ENCODE peak calls at places on chromosomes 3 and 15, in eight cellular contexts. U is mammary epithelial cell; V is CD4-positive, alpha-beta memory T cell; Y is breast epithelium; W is heart right ventricle; Z is spleen; K is DND-41; M is transverse colon. A is an unnamed sample.

GRCh38 chr3:177135841-177136492 is 61.3 kb downstream of the TBL1XR1 start:
- DNase-seq in U (no peak), V (no peak), W (no peak), M (peak; percentile 40), Z (no peak), Y (no peak), K (no peak), A (no peak)

GRCh38 chr3:58575986-58576652 is 1.1 kb downstream of the FAM107A start:
- DNase-seq in Y (no peak), U (no peak), K (no peak), M (no peak), V (no peak), Z (peak; percentile 47), W (peak; percentile 53), A (no peak)

GRCh38 chr3:42214064-42214463 is 51.9 kb downstream of the CCK start:
- DNase-seq in W (no peak), U (no peak), Y (no peak), M (no peak), K (no peak), V (no peak), Z (no peak), A (no peak)

GRCh38 chr3:159766563-159767185 is 222.0 kb upstream of the IL12A start:
- DNase-seq in U (peak; percentile 48), W (peak; percentile 24), M (no peak), Y (no peak), Z (no peak), V (no peak), K (no peak), A (peak; percentile 62)

GRCh38 chr15:100723323-100723801 is 121.0 kb downstream of the ASB7 start:
- DNase-seq in U (peak; percentile 73), Z (no peak), K (no peak), Y (peak; percentile 30), M (no peak), W (no peak), V (no peak), A (no peak)

GRCh38 chr3:190073264-190073663 is 47.4 kb downstream of the P3H2 start:
- DNase-seq in U (no peak), Z (peak; percentile 74), W (no peak), M (peak; percentile 18), V (no peak), Y (no peak), K (no peak), A (peak; percentile 26)

GRCh38 chr3:12947504-12948369 is 106.4 kb upstream of the RPL32 start:
- DNase-seq in W (no peak), Z (no peak), Y (no peak), K (no peak), V (no peak), U (peak; percentile 43), M (peak; percentile 74), A (peak; percentile 89)

GRCh38 chr15:36278219-36278618 is 301.2 kb upstream of the CDIN1 start:
- DNase-seq in U (peak; percentile 36), Z (no peak), K (no peak), V (no peak), Y (no peak), M (no peak), W (no peak), A (no peak)

GRCh38 chr3:8509961-8510360 is 8.3 kb downstream of the LMCD1 start:
- DNase-seq in Z (no peak), U (peak; percentile 55), W (no peak), Y (no peak), K (no peak), V (no peak), M (no peak), A (peak; percentile 63)

GRCh38 chr3:67083277-67083676 is 85.2 kb downstream of the KBTBD8 start:
- DNase-seq in Z (peak; percentile 57), Y (no peak), K (peak; percentile 76), V (peak; percentile 64), U (peak; percentile 34), M (no peak), W (no peak), A (no peak)

GRCh38 chr3:56942523-56942922 is 117.9 kb upstream of the SPATA12 start:
- DNase-seq in U (no peak), Y (no peak), V (no peak), K (no peak), Z (no peak), W (no peak), M (no peak), A (no peak)

GRCh38 chr3:140384876-140385275 is 293.0 kb upstream of the TRIM42 start:
- DNase-seq in M (no peak), U (no peak), Z (no peak), K (no peak), V (no peak), W (no peak), Y (no peak), A (no peak)

GRCh38 chr3:186275436-186275835 is 86.6 kb downstream of the DGKG start:
- DNase-seq in W (no peak), Y (no peak), K (no peak), Z (no peak), U (no peak), M (no peak), V (no peak), A (no peak)

GRCh38 chr15:59158701-59159034 is 48.0 kb upstream of the LDHAL6B start:
- DNase-seq in K (no peak), W (no peak), U (no peak), Y (no peak), Z (no peak), V (no peak), M (no peak), A (no peak)

GRCh38 chr3:180855364-180855763 is 57.1 kb upstream of the FXR1 start:
- DNase-seq in Z (no peak), W (no peak), U (peak; percentile 6), M (no peak), K (no peak), Y (no peak), V (no peak), A (no peak)

GRCh38 chr3:37909067-37909911 is 47.6 kb downstream of the CTDSPL start:
- DNase-seq in M (no peak), Z (no peak), W (no peak), Y (no peak), U (peak; percentile 58), K (no peak), V (no peak), A (no peak)

GRCh38 chr3:10395671-10396070 is 74.8 kb upstream of the SEC13 start:
- DNase-seq in V (peak; percentile 50), M (peak; percentile 16), Y (no peak), W (no peak), Z (peak; percentile 82), U (peak; percentile 35), K (peak; percentile 15), A (no peak)

GRCh38 chr15:26561994-26562730 is 210.7 kb downstream of the GABRB3 start:
- DNase-seq in W (no peak), K (no peak), V (no peak), Z (no peak), Y (no peak), M (no peak), U (no peak), A (no peak)

GRCh38 chr15:26564354-26564753 is 208.5 kb downstream of the GABRB3 start:
- DNase-seq in K (no peak), W (no peak), Z (no peak), M (no peak), Y (no peak), U (no peak), V (no peak), A (no peak)

GRCh38 chr15:26555898-26556297 is 217.0 kb downstream of the GABRB3 start:
- DNase-seq in Y (no peak), K (no peak), M (no peak), W (no peak), V (no peak), U (no peak), Z (no peak), A (no peak)

GRCh38 chr15:26561130-26561529 is 211.7 kb downstream of the GABRB3 start:
- DNase-seq in K (no peak), V (no peak), Z (no peak), Y (no peak), M (no peak), W (no peak), U (no peak), A (no peak)
- H3K9me3 ChIP-seq in K (no peaks in the 10 kb centered on the region), V (no peaks in the 10 kb centered on the region), Z (no peaks in the 10 kb centered on the region), Y (no peaks in the 10 kb centered on the region), M (no peaks in the 10 kb centered on the region), W (no peaks in the 10 kb centered on the region), U (peaks cover 54% of the 10 kb centered on the region), A (no peaks in the 10 kb centered on the region)

DNA sequence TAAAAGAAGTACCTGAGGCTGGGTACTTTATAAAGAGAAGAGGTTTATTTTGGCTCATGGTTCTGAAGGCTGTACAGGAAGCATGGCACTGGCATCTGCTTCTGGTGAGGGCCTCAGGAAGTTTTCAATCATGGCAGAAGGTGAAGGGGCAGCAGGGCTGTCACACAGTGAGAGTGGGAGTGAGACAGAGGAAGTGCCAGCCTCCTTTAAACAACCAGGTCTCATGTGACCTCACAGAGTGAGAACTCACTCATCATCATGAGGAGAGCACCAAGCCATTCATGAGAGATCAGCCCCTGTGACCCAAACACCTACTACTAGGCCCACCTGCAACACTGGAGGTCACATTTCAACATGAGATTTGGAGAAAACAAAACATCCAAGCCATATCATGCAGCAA is 9.3 kb upstream of the RFTN1 start:
- DNase-seq in Y (no peak), W (no peak), M (no peak), U (no peak), Z (no peak), K (no peak), V (no peak), A (no peak)
- H3K9me3 ChIP-seq in Y (peaks cover 9% of the 10 kb centered on the region), W (no peaks in the 10 kb centered on the region), M (peaks cover 3% of the 10 kb centered on the region), U (no peaks in the 10 kb centered on the region), Z (peaks cover 7% of the 10 kb centered on the region), K (peaks cover 2% of the 10 kb centered on the region), V (no peaks in the 10 kb centered on the region), A (peaks cover 23% of the 10 kb centered on the region)

DNA sequence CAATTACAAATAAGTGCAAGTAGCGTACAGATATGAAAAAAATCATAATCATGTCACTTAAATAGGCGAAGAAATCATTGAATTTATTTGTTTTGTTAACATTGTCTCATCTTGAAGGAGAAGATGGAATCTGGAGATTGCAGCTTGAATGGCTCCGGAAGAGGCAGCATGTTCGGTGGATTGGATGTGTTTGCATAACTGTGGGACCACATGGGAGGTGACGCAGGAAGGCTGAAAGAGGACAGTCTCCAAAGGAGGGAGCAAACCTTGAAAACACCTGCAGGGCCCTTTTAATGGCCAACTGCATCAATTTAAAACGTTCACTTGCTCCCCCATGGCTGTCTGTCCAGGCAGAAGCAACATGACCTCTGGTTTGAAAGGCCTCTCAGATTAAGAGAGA is 61.3 kb downstream of the CHL1 start:
- DNase-seq in W (no peak), Y (no peak), V (no peak), M (no peak), Z (no peak), K (no peak), U (no peak), A (no peak)
- H3K9me3 ChIP-seq in W (no peaks in the 10 kb centered on the region), Y (no peaks in the 10 kb centered on the region), V (no peaks in the 10 kb centered on the region), M (no peaks in the 10 kb centered on the region), Z (no peaks in the 10 kb centered on the region), K (no peaks in the 10 kb centered on the region), U (no peaks in the 10 kb centered on the region), A (no peaks in the 10 kb centered on the region)

DNA sequence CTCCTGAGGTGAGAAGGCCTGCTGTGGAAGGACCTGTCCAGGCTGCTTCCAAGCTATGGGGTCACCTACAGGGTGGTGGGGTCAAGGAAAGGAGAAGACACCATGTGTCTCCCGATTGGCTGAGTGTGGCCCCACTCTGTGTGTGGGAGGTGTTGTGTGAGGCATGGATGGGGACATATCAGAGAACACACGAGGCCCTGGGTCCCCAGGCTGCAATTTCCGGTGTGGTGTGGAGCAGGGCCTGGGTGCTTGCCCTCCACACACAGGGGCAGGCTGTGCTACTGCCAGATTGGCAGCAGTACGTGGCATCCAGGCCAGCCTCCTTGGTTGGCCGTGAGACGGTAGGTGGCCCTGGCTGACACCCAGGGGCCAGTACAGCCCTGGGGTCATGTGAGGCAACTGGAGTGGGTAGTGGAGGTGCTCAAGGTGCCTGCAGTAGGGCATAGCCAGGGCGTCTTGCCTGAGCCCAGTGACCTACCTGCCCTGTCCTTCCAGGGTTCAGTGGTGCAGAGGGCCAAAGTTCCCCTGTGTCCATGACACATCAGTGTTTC is 233.8 kb downstream of the SNRPN start:
- DNase-seq in M (no peak), K (no peak), Z (no peak), Y (no peak), U (no peak), W (no peak), V (no peak), A (no peak)
- H3K9me3 ChIP-seq in M (peaks cover 10% of the 10 kb centered on the region), K (peaks cover 43% of the 10 kb centered on the region), Z (peaks cover 6% of the 10 kb centered on the region), Y (peaks cover 95% of the 10 kb centered on the region), U (peaks cover 60% of the 10 kb centered on the region), W (no peaks in the 10 kb centered on the region), V (no peaks in the 10 kb centered on the region), A (no peaks in the 10 kb centered on the region)